ENCODE peak calls at places on chromosomes 11 and 22, in seven cellular contexts. G, J, S, U, H, O and K are unnamed samples.

GRCh38 chr11:111798279-111798678 is 32.1 kb upstream of the PPP2R1B start:
- DNase-seq in J (no peak), U (no peak), G (no peak), H (no peak), O (no peak), S (no peak), K (no peak)

GRCh38 chr11:95891423-95892177 is 32.3 kb downstream of the MTMR2 start:
- DNase-seq in H (no peak), J (no peak), U (no peak), S (no peak), G (no peak), O (peak), K (no peak)

GRCh38 chr11:31779268-31779879 is 31.7 kb downstream of the PAX6 start:
- DNase-seq in J (no peak), O (peak), G (no peak), S (no peak), H (no peak), U (no peak), K (no peak)

GRCh38 chr22:46984751-46985506 is 222.5 kb downstream of the TBC1D22A start:
- DNase-seq in G (no peak), U (peak), J (no peak), H (no peak), S (no peak), O (peak), K (no peak)

GRCh38 chr11:2445107-2445947 is 519 bp downstream of the KCNQ1 start:
- DNase-seq in U (no peak), G (no peak), O (no peak), H (no peak), J (no peak), S (no peak), K (no peak)

GRCh38 chr11:129595043-129595962 is 219.7 kb downstream of the BARX2 start:
- DNase-seq in U (no peak), G (no peak), H (no peak), J (no peak), S (no peak), O (no peak), K (no peak)

GRCh38 chr11:70532728-70533127 is 134.4 kb downstream of the CTTN start:
- DNase-seq in S (no peak), H (no peak), U (no peak), G (no peak), O (no peak), J (no peak), K (no peak)

GRCh38 chr11:79312591-79313267 is 128.1 kb downstream of the TENM4 start:
- DNase-seq in O (no peak), H (no peak), S (no peak), U (no peak), G (no peak), J (peak), K (no peak)

GRCh38 chr11:75445315-75445953 is 12.4 kb upstream of the KLHL35 start:
- DNase-seq in J (no peak), G (peak), U (peak), H (peak), S (peak), O (peak), K (no peak)

GRCh38 chr11:67270256-67271211 is 4.3 kb downstream of the GRK2 start:
- DNase-seq in H (no peak), J (no peak), G (no peak), U (no peak), S (no peak), O (no peak), K (no peak)

GRCh38 chr11:28040384-28040783 is 67.6 kb downstream of the KIF18A start:
- DNase-seq in G (no peak), J (no peak), S (no peak), O (no peak), H (no peak), U (no peak), K (no peak)

GRCh38 chr22:29477919-29478318 is 2.1 kb upstream of the NEFH start:
- DNase-seq in O (no peak), G (no peak), H (no peak), S (no peak), J (no peak), U (no peak), K (no peak)

GRCh38 chr22:23107487-23108323 is 34.1 kb downstream of the RSPH14 start:
- DNase-seq in U (no peak), J (no peak), O (no peak), H (no peak), G (no peak), S (no peak), K (no peak)